ENCODE peak calls at places on chromosomes 6 and 20, in four cellular contexts. C is HepG2, T is GM12878, X is K562. J is an unnamed sample.

GRCh38 chr6:163836916-163837660 is 422.6 kb downstream of the QKI start:
- DNase-seq in X (no peak), T (no peak), C (no peak), J (no peak)

GRCh38 chr6:137202078-137202477 is 17.1 kb downstream of the IFNGR1 start:
- DNase-seq in T (no peak), C (no peak), X (no peak), J (no peak)

GRCh38 chr6:129671442-129672344 is 38.3 kb downstream of the ARHGAP18 start:
- DNase-seq in C (peak), X (peak), T (peak), J (no peak)

GRCh38 chr6:119346914-119347313 is 2.6 kb downstream of the MAN1A1 start:
- DNase-seq in T (no peak), C (no peak), X (no peak), J (no peak)

GRCh38 chr6:143677891-143678737 is at the start of gene PHACTR2:
- DNase-seq in T (no peak), X (peak), C (peak), J (peak)

GRCh38 chr6:32116674-32117073 is 7.5 kb upstream of the TNXB start:
- DNase-seq in C (peak), T (no peak), X (peak), J (peak)

GRCh38 chr20:622161-622560 is 12.1 kb upstream of the TCF15 start:
- DNase-seq in X (no peak), T (no peak), C (no peak), J (no peak)

GRCh38 chr6:150368762-150369161 is at the start of gene IYD:
- DNase-seq in T (no peak), C (peak), X (no peak), J (no peak)

GRCh38 chr6:64258752-64259151 is 623.1 kb downstream of the PHF3 start:
- DNase-seq in C (peak), T (no peak), X (no peak), J (no peak)

GRCh38 chr6:157990321-157991066 is 8.8 kb downstream of the SYNJ2 start:
- DNase-seq in X (no peak), C (no peak), T (no peak), J (no peak)

GRCh38 chr6:116531675-116532570 is 13.6 kb downstream of the TRAPPC3L start:
- DNase-seq in C (peak), T (no peak), X (peak), J (peak)

GRCh38 chr6:49514571-49515484 is 15.1 kb downstream of the GLYATL3 start:
- DNase-seq in C (no peak), T (no peak), X (no peak), J (no peak)

GRCh38 chr6:32439708-32440214 is at the start of gene HLA-DRA:
- DNase-seq in C (peak), X (peak), T (peak), J (peak)

GRCh38 chr6:43269273-43270007 is 26.2 kb downstream of the TTBK1 start:
- DNase-seq in T (no peak), X (peak), C (no peak), J (no peak)

GRCh38 chr6:133466666-133467065 is 225.5 kb downstream of the EYA4 start:
- DNase-seq in T (no peak), C (no peak), X (no peak), J (no peak)

GRCh38 chr20:2809690-2810089 is 5.1 kb upstream of the C20orf141 start:
- DNase-seq in X (no peak), T (no peak), C (no peak), J (no peak)

GRCh38 chr6:115891111-115891669 is 169.5 kb downstream of the FRK start:
- DNase-seq in C (no peak), X (no peak), T (peak), J (peak)

GRCh38 chr20:33719277-33719988 is 677 bp downstream of the PXMP4 start:
- DNase-seq in C (no peak), X (no peak), T (no peak), J (no peak)

GRCh38 chr20:60695223-60695622 is 556.8 kb upstream of the CDH4 start:
- DNase-seq in X (peak), C (no peak), T (no peak), J (peak)

GRCh38 chr20:52340036-52340634 is 148.6 kb upstream of the ZFP64 start:
- DNase-seq in C (peak), X (peak), T (no peak), J (peak)

GRCh38 chr6:5389086-5389745 is 127.9 kb downstream of the FARS2 start:
- DNase-seq in T (no peak), C (no peak), X (no peak), J (no peak)

DNA sequence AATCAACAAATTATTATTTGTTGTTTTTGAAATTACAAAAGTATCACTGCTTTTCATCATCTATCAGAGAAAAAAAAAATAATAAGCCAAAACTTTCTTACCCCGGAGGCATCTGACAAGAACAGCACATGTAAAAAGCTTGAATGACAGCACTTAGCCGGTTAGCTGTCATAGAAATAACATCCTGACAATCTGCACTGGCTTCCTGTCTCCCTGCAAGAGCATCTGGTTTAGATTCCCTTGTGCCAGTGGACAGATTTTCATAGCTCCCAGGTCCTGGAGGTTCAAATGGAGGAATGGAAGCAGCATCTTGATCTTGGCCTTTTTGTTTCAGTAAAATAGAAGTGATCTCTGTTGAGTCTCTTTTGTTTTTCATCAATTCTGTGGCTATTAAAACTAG is 74.8 kb downstream of the HACE1 start:
- DNase-seq in T (no peak), X (no peak), C (no peak), J (no peak)
- TF ChIP-seq CEBPB in T (no peak), X (no peak), C (no peak), J (no peak)

DNA sequence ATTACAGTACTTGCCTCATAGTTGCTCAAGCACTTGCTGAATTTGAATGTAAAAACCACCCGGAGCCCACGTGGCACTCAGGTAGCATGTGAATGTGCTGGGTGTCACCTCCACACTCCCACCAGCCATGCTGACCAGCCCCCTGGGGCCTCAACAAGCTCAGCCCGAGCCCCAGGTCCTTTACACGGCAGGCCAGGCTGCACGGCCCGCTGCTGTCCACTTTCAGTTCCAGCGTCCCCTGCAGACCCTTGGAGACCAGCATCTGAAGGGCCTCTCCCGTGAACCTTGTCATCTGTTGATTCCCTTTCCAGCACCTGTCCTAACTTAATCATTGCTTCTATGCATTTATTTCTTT is 33.3 kb upstream of the ZBP1 start:
- DNase-seq in T (no peak), C (no peak), X (no peak), J (peak)
- TF ChIP-seq BHLHE40 in T (no peak), C (no peak), X (no peak), J (no peak)

DNA sequence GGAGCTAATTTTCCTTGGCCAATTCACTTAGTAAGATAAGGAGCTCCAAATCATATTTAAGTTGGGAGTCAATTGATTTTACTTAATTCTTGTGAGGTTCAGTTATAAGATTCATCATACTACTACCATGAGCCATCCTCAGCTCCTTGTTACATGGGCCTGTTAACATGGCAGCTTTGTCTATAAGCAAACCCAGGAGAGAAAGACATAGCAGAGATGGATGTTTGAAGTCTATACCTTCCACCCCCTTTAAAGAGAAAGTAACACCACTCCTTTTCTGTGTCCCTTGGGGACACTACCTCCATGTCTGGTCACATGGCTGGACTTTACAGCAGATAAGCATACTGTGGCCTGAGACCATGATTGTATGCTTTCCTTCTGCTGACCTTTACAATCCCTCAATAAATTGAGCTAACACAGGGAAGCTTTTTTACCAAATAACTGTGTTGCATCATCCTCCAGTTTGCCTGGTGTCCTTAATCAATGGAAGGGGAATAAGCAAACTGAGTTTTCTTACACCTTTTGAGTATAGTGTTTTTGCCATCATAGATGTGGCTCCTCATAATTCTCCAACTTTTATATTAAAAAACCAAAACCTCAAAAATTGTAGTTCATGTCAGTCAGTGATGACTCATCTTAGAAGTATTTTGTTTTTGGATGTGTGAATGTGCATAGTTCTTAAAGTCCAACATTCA is 9.8 kb upstream of the ZNFX1 start:
- DNase-seq in X (peak), T (no peak), C (peak), J (no peak)
- TF ChIP-seq MAX in X (no peak), T (no peak), C (no peak), J (no peak)

GRCh38 chr6:149063443-149063842 is 254.1 kb upstream of the TAB2 start:
- DNase-seq in T (no peak), C (no peak), X (no peak), J (no peak)

GRCh38 chr6:149062653-149063348 is 254.7 kb upstream of the TAB2 start:
- DNase-seq in C (no peak), T (no peak), X (no peak), J (no peak)

GRCh38 chr6:149064026-149065017 is 253.2 kb upstream of the TAB2 start:
- DNase-seq in T (no peak), X (no peak), C (no peak), J (no peak)

GRCh38 chr6:149061933-149062332 is 255.6 kb upstream of the TAB2 start:
- DNase-seq in C (no peak), X (no peak), T (no peak), J (no peak)

DNA sequence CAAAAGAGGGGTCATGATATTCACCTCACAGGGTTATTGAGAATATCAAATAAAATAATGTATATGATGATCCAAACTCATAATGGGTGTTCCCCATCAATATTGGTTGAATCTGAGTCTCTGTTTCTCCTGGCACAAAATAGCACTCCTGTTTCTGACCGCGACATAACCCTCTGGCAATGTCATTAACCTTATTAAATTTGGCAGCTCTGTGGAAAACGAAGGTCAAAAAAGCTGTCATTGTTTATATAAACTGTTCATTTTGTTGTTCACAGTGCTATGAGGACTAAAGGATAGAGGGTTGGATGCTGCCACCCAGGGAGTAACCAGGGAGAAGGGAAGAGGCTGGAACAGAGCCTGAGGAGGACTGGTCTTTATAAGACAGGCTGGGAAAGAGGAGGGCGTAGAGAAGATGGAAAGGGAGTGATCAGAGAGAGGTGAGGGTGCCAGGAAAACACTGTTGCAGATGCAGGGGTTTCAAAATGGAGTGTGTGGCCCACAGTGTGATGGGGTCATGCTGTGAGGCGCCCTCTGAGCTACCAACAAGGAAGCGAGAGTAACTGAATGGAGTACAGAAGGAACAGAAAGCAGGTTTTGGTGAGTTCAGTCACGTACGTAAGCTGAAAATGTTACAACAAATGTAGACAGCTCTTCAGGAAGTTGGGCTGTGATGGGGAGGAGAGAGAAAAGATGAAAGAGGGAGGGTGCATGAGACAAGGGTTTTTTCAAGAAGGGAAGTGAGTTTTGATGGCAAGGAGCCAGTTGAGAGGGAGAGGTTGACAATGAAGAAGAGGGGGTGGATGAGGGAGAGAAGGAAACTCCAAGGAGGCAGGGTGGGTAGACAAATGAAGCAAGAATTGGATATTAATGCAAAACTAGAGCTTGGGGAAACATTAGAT is 251.6 kb upstream of the TAB2 start:
- DNase-seq in T (peak), X (no peak), C (no peak), J (no peak)
- TF ChIP-seq CEBPB in T (no peak), X (no peak), C (no peak), J (no peak)

GRCh38 chr20:46893877-46894578 is 615 bp upstream of the EYA2 start:
- DNase-seq in T (no peak), C (no peak), X (no peak), J (peak)

GRCh38 chr20:46894579-46894958 is at the start of gene EYA2:
- DNase-seq in X (no peak), T (no peak), C (no peak), J (peak)

GRCh38 chr20:46894971-46895905 is 595 bp downstream of the EYA2 start:
- DNase-seq in X (no peak), T (no peak), C (no peak), J (no peak)

GRCh38 chr20:46897471-46897870 is 2.8 kb downstream of the EYA2 start:
- DNase-seq in T (no peak), X (no peak), C (no peak), J (no peak)

GRCh38 chr20:46895906-46896242 is 1.2 kb downstream of the EYA2 start:
- DNase-seq in C (no peak), T (no peak), X (no peak), J (no peak)
- TF ChIP-seq BHLHE40 in C (no peak), T (no peak), X (no peak), J (no peak)

DNA sequence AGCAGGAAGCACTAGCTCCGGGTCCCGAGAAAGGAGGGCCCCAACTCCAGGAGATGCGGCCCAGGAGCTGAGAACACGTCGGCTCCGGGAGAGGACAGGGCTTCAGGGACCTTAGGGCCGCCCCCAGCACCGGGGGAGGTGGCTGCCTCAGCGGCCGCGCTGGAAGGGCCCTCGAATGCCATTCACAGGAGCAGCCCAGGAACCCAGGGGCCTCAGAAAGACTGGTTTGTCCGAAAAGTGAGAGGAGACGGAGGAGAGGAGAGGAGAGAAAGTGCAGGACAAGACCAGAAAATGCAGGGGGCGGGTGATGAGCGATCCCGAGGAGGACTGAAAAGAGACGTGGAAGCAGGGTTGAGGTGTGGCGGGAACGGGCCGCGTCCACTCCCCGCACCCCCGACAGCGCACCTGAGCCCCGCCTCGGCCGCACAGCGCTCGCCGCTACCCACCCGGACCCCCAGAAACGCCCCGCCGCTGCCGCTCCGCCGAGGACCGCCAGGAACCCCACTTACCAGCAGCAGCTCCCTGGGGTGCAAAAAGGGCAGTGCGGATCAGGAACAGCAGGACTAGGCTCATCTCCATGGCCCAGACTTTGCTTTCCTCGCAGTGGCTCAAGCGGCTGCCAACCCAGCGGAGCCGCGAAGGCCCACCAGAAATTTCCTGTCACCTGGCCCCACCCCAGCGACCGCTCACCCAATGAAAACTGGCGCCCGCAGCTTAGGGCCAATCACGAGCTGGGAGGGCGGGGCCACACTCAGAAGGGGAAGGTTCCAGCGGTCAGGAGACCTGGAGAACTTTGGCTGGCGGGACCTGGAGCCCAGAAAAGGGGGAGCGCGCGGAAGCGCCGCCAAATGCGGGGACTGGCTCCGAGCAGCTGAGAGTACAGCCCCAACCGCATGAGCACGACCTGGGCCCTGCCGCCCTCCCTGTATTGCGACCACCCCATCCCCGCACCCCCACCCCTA is 25.4 kb downstream of the HLA-F start:
- DNase-seq in T (no peak), X (peak), C (peak), J (peak)
- TF ChIP-seq MAX in T (peak), X (no peak), C (peak), J (peak)

GRCh38 chr6:170423814-170424633 is 117.5 kb downstream of the FAM120B start:
- DNase-seq in T (no peak), X (no peak), C (peak), J (no peak)

GRCh38 chr6:170424634-170425126 is 118.1 kb downstream of the FAM120B start:
- DNase-seq in C (no peak), T (no peak), X (no peak), J (no peak)

GRCh38 chr6:170421921-170422320 is 115.4 kb downstream of the FAM120B start:
- DNase-seq in C (no peak), X (no peak), T (no peak), J (no peak)

GRCh38 chr6:170420791-170421776 is 114.5 kb downstream of the FAM120B start:
- DNase-seq in T (no peak), C (no peak), X (no peak), J (no peak)

DNA sequence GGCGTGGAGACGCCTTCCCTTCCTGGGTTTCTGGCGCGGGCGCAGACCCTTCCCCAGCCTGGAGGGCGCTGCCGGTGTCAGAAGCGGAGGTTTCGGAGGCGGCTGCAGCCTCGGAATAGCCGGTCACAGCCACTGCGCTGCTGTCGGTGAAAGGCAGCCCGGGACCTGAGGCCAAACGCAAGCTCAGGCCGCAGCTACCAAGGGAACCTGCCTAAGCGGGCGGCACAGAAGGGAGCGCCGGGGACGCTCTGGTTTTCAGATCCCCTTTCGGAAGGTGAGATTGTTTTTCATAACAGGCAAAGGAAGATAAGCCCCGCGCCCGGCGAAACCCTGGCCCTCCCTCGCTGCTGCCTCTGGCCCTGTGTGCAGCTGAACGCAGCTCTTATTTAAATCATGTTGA is 116.5 kb downstream of the FAM120B start:
- DNase-seq in T (no peak), X (peak), C (no peak), J (no peak)
- TF ChIP-seq CEBPB in T (no peak), X (no peak), C (no peak), J (no peak)

DNA sequence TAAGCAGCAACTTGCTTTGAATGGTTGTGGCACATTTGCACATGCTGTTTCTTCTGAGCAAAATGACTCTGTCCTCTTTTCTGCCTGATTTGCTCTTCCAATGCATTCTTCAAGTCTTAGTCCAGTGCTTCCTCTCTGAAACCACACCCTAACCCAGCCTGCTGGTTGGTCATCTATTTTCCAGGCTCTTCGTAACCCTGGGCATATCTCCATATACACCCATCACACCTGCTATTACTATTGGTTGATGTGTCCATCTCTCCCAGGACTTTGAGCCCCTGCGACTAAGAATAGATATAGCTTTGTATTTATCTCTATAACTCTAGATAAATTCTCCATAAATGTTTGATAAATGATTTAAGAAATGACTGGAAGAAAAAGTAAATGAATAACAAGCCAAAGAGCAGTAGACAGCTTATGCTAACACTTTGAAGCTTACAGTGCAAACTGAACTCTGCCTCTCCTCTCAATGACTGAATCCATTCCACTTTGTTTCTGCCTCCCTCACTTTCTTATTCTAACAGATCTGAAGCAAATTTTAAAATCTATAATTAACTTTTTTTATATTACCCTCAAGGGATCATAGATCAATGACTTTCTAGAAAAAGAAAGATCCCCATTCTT is 59.7 kb upstream of the NT5E start:
- DNase-seq in C (peak), X (no peak), T (no peak), J (no peak)
- TF ChIP-seq BHLHE40 in C (no peak), X (no peak), T (no peak), J (no peak)